ENCODE peak calls at places on chromosomes 6 and 20, in four cellular contexts. A, K, J and U are unnamed samples.

GRCh38 chr20:1802385-1803215 is 92.6 kb upstream of the SIRPA start:
- DNase-seq in A (peak), K (peak), J (no peak), U (no peak)

GRCh38 chr6:122154912-122155516 is 244.4 kb upstream of the HSF2 start:
- DNase-seq in A (no peak), K (no peak), J (no peak), U (no peak)

GRCh38 chr6:149478631-149479314 is 6.0 kb downstream of the ZC3H12D start:
- DNase-seq in A (no peak), K (no peak), J (no peak), U (no peak)

GRCh38 chr6:34158876-34159275 is 13.0 kb upstream of the GRM4 start:
- DNase-seq in A (no peak), K (no peak), J (no peak), U (no peak)

GRCh38 chr20:34705383-34706021 is 1.4 kb downstream of the TP53INP2 start:
- DNase-seq in A (no peak), K (peak), J (no peak), U (peak)

GRCh38 chr6:143180205-143180604 is 119.5 kb downstream of the AIG1 start:
- DNase-seq in A (no peak), K (no peak), J (no peak), U (no peak)

GRCh38 chr6:165008971-165009370 is 300.4 kb downstream of the C6orf118 start:
- DNase-seq in A (no peak), K (no peak), J (no peak), U (no peak)

GRCh38 chr20:50313223-50313820 is 122.7 kb downstream of the CEBPB start:
- DNase-seq in A (no peak), K (no peak), J (no peak), U (no peak)

GRCh38 chr20:47665221-47665991 is 119.9 kb downstream of the SULF2 start:
- DNase-seq in A (no peak), K (no peak), J (no peak), U (no peak)

GRCh38 chr20:31842471-31843157 is 2.8 kb downstream of the FOXS1 start:
- DNase-seq in A (no peak), K (peak), J (no peak), U (no peak)

GRCh38 chr20:44031822-44032582 is 117.3 kb downstream of the TOX2 start:
- DNase-seq in A (no peak), K (no peak), J (no peak), U (no peak)

GRCh38 chr6:36947570-36948351 is 6.8 kb upstream of the PI16 start:
- DNase-seq in A (no peak), K (no peak), J (no peak), U (no peak)

GRCh38 chr20:4812641-4813075 is 90.9 kb downstream of the PRND start:
- DNase-seq in A (no peak), K (no peak), J (no peak), U (no peak)